ENCODE peak calls at places on chromosomes 6 and 20, in six cellular contexts. M is IMR-90, W is neuronal stem cell, K is H1, O is H9, G is trophoblast cell. T is an unnamed sample.

GRCh38 chr6:44229376-44230033 is 6.1 kb downstream of the SLC29A1 start:
- DNase-seq in M (no peak), W (no peak), K (no peak), O (no peak), G (no peak), T (no peak)

GRCh38 chr6:169955796-169956493 is 204.5 kb downstream of the ERMARD start:
- DNase-seq in M (no peak), W (no peak), K (peak), O (no peak), G (no peak), T (no peak)

GRCh38 chr20:57483287-57484050 is 41.5 kb downstream of the CTCFL start:
- DNase-seq in M (no peak), W (no peak), K (no peak), O (no peak), G (no peak), T (no peak)

GRCh38 chr6:155324172-155324571 is 9.9 kb upstream of the TFB1M start:
- DNase-seq in M (no peak), W (no peak), K (no peak), O (no peak), G (no peak), T (no peak)

GRCh38 chr20:910840-911770 is 5.0 kb downstream of the ANGPT4 start:
- DNase-seq in M (peak), W (no peak), K (no peak), O (no peak), G (no peak), T (no peak)

GRCh38 chr20:62799873-62800272 is 3.6 kb downstream of the MRGBP start:
- DNase-seq in M (no peak), W (no peak), K (no peak), O (no peak), G (no peak), T (no peak)

GRCh38 chr6:72649032-72649984 is 27.4 kb downstream of the KCNQ5 start:
- DNase-seq in M (peak), W (no peak), K (no peak), O (no peak), G (no peak), T (peak)

GRCh38 chr6:31792741-31793140 is 2.8 kb downstream of the VARS1 start:
- DNase-seq in M (peak), W (no peak), K (no peak), O (no peak), G (no peak), T (peak)

GRCh38 chr6:46583711-46584110 is 68.9 kb downstream of the CYP39A1 start:
- DNase-seq in M (no peak), W (no peak), K (no peak), O (no peak), G (no peak), T (no peak)

GRCh38 chr6:163373240-163373639 is 41.3 kb upstream of the QKI start:
- DNase-seq in M (no peak), W (no peak), K (no peak), O (no peak), G (no peak), T (no peak)

GRCh38 chr6:138955262-138955661 is 32.8 kb downstream of the REPS1 start:
- DNase-seq in M (no peak), W (no peak), K (no peak), O (no peak), G (no peak), T (no peak)

GRCh38 chr6:11953641-11954040 is 58.5 kb upstream of the HIVEP1 start:
- DNase-seq in M (no peak), W (no peak), K (no peak), O (no peak), G (no peak), T (no peak)

GRCh38 chr20:46544576-46544975 is 5.9 kb downstream of the OCSTAMP start:
- DNase-seq in M (peak), W (no peak), K (no peak), O (no peak), G (no peak), T (no peak)

GRCh38 chr6:48736486-48737206 is 625.6 kb upstream of the PTCHD4 start:
- DNase-seq in M (peak), W (no peak), K (no peak), O (no peak), G (no peak), T (peak)

GRCh38 chr6:170583736-170584180 is 679 bp downstream of the PDCD2 start:
- DNase-seq in M (peak), W (peak), K (no peak), O (no peak), G (no peak), T (no peak)

GRCh38 chr20:49187330-49188100 is 619 bp downstream of the STAU1 start:
- DNase-seq in M (no peak), W (peak), K (no peak), O (peak), G (peak), T (peak)

GRCh38 chr6:5151955-5152401 is 66.8 kb downstream of the PPP1R3G start:
- DNase-seq in M (peak), W (no peak), K (no peak), O (no peak), G (no peak), T (no peak)

GRCh38 chr6:73710470-73710869 is 14.5 kb downstream of the CD109 start:
- DNase-seq in M (peak), W (no peak), K (no peak), O (no peak), G (peak), T (peak)

GRCh38 chr6:157092736-157093135 is 230.6 kb downstream of the TMEM242 start:
- DNase-seq in M (no peak), W (no peak), K (no peak), O (no peak), G (no peak), T (no peak)

GRCh38 chr6:7169296-7169721 is 61.5 kb downstream of the RREB1 start:
- DNase-seq in M (no peak), W (no peak), K (peak), O (no peak), G (no peak), T (no peak)

GRCh38 chr6:33597551-33598322 is 17.7 kb upstream of the BAK1 start:
- DNase-seq in M (no peak), W (no peak), K (no peak), O (no peak), G (no peak), T (no peak)

GRCh38 chr6:160400426-160400825 is 52.2 kb downstream of the SLC22A3 start:
- DNase-seq in M (no peak), W (no peak), K (no peak), O (no peak), G (no peak), T (no peak)

GRCh38 chr20:40326794-40327193 is 362.2 kb downstream of the MAFB start:
- DNase-seq in M (no peak), W (no peak), K (no peak), O (no peak), G (peak), T (no peak)

GRCh38 chr6:74623027-74623426 is 582.8 kb downstream of the COL12A1 start:
- DNase-seq in M (no peak), W (no peak), K (no peak), O (no peak), G (no peak), T (no peak)

GRCh38 chr20:62317167-62317655 is 14.4 kb downstream of the ADRM1 start:
- DNase-seq in M (no peak), W (no peak), K (no peak), O (no peak), G (no peak), T (no peak)

GRCh38 chr6:47452899-47453298 is 24.7 kb upstream of the CD2AP start:
- DNase-seq in M (no peak), W (no peak), K (no peak), O (no peak), G (no peak), T (no peak)

GRCh38 chr6:35511183-35511941 is 1.3 kb downstream of the TULP1 start:
- DNase-seq in M (no peak), W (no peak), K (no peak), O (no peak), G (no peak), T (no peak)

GRCh38 chr6:69343856-69344255 is 453.0 kb downstream of the LMBRD1 start:
- DNase-seq in M (no peak), W (no peak), K (no peak), O (no peak), G (peak), T (peak)

GRCh38 chr6:158812611-158813010 is 6.6 kb downstream of the EZR start:
- DNase-seq in M (no peak), W (no peak), K (no peak), O (no peak), G (no peak), T (no peak)

DNA sequence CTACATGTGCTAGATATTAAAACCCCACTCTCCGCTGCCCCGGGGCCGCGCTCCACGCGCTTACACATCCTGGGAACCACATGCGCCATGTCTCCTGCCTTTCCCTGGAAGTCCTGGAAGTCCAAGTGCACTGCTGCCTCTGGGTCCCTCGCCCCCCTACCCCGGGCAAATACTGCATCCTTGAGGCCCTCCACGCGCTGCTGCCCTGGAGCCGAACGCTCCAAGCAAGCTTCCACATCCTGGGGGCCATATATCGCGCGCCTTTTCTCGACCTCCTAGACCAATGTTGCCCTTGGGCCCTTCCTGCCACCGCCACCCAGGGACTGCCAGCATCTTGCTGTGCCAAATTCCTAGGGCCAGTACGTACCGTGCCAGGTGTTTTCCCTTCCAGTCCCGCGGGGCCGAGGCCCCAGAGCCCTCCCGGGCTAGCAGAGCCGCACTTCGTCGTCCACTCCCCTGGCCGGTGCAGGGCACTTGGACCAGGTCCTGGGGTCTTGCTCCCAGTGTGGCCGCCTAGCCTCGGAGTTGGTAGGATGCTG is 779 bp upstream of the KCNG1 start:
- DNase-seq in M (no peak), W (no peak), K (peak), O (no peak), G (no peak), T (no peak)
- H3K4ac ChIP-seq in M (no peak), W (peak), K (no peak), O (no peak), G (no peak), T (no peak)

GRCh38 chr6:129032602-129033001 is 149.7 kb downstream of the LAMA2 start:
- DNase-seq in M (no peak), W (no peak), K (no peak), O (no peak), G (no peak), T (no peak)
- H3K18ac ChIP-seq in M (no peak), W (no peak), K (no peak), O (no peak), G (no peak), T (no peak)

GRCh38 chr6:89452269-89452668 is 19.3 kb downstream of the ANKRD6 start:
- DNase-seq in M (no peak), W (no peak), K (no peak), O (no peak), G (no peak), T (no peak)
- H4K91ac ChIP-seq in M (no peak), W (no peak), K (no peak), O (no peak), G (no peak), T (no peak)

DNA sequence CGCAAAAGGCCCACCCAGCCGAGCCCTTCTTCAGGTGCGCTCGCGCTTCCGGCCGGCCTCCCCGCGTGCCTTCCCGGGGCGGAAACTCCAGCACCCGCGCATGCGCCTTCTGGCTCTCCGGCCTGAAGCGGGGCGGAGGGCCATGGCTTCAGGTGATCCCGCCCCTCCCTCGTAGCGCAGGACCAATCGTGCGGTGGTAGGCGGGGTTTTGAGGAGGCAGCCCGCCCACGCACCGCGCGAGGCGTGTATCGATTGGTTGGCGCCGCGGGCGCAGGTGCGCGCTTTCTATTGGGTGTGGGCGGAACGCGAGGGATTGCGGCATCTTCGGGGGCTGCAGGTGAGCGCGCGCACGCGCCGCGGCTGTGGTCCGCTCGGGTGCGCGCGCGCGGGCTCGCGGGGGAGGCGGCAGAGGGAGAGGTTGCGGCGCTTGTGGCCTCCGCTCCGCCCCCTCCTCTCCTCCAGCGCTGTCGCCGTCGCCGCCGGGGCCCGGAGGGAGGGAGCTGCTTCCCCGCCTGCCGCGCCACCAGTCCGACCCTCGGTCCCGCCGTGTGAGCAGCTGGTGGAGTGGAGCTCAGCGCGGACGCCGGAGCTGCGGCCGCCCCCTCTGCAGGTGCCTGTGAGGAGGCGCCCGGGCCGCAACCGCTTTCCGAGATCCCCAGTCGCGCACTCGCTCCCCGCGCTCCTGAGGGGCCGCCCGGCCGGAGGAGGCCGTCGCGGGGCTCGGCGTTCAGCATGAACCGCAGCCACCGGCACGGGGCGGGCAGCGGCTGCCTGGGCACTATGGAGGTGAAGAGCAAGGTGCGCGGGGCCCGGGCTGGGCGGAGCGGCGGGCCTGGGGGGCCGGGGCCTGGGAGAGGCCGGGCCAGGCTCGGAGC is at the start of gene PARD6B:
- DNase-seq in M (peak), W (peak), K (peak), O (peak), G (peak), T (peak)
- H3K4ac ChIP-seq in M (peak), W (no peak), K (peak), O (no peak), G (peak), T (peak)

DNA sequence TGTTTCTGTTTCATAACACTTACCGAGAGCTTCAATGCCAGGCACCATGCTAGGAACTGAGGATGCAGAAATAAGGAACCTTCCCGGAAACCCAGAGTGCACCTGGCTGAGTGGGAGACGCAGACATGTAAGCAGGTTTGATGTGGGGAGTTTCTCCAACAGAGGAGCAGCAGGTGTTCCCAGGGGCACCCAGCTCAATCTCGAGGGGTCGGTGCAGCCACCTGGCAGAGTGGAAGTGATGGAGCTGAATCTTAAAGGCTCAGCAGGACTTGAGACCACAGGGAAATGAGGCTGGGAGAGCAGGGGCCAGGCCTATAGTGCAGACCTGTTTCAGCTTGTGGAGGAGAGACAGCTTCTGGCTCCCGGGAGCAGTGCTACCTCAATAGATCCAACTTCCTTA is 27.9 kb upstream of the SRC start:
- DNase-seq in M (no peak), W (no peak), K (no peak), O (no peak), G (no peak), T (no peak)
- H3K18ac ChIP-seq in M (no peak), W (no peak), K (no peak), O (no peak), G (peak), T (no peak)

DNA sequence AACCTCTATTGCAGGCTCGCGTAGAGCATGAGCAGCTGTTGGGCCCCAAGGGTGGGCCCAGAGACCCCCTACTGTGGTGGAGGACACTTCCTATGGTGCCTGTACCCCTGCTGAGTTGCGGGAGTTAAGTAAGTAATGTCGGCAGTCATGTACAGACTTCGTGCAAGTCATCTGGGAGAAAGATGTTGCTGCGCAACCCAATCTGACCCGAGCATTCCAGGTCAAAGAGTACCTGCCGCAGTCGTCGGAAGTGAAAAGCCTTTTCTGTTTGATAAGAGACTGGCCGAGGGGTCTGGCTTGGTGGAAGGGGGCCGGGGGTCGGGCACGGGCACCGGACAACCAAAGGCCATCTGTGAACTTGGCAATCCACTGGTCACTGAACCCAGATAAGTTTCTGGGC is 44.3 kb downstream of the OR2B6 start:
- DNase-seq in M (no peak), W (no peak), K (no peak), O (no peak), G (peak), T (no peak)
- H4K91ac ChIP-seq in M (no peak), W (no peak), K (no peak), O (no peak), G (no peak), T (no peak)